ENCODE peak calls at places on chromosomes 6 and 20, in eight cellular contexts. W, X, J, A, Z, Q, U and F are unnamed samples.

GRCh38 chr6:55617272-55617671 is 38.3 kb upstream of the HMGCLL1 start:
- DNase-seq in J (no peak), X (peak), Q (no peak), W (no peak), Z (peak), U (no peak), A (peak), F (no peak)

GRCh38 chr20:14865169-14865568 is 527.8 kb upstream of the FLRT3 start:
- DNase-seq in Q (no peak), X (no peak), J (no peak), A (no peak), Z (no peak), W (no peak), U (no peak), F (no peak)

GRCh38 chr6:28139860-28140500 is 1.7 kb upstream of the ZKSCAN8 start:
- DNase-seq in A (no peak), X (no peak), W (no peak), Z (no peak), Q (no peak), U (no peak), J (no peak), F (no peak)

GRCh38 chr20:53959849-53960585 is 110.4 kb downstream of the BCAS1 start:
- DNase-seq in U (no peak), Z (peak), X (no peak), A (no peak), W (no peak), Q (no peak), J (no peak), F (no peak)

GRCh38 chr6:167906899-167907298 is 80.2 kb downstream of the AFDN start:
- DNase-seq in Z (no peak), A (no peak), X (peak), W (no peak), Q (no peak), J (no peak), U (peak), F (peak)

GRCh38 chr6:73180076-73180717 is 45.1 kb downstream of the KHDC1L start:
- DNase-seq in U (no peak), Z (no peak), J (no peak), A (no peak), W (no peak), X (no peak), Q (no peak), F (no peak)

GRCh38 chr6:38169826-38170526 is 350.4 kb downstream of the ZFAND3 start:
- DNase-seq in W (no peak), Q (no peak), X (no peak), J (no peak), Z (no peak), A (no peak), U (no peak), F (peak)

GRCh38 chr20:4730782-4731181 is 9.1 kb downstream of the PRND start:
- DNase-seq in J (no peak), Z (peak), Q (no peak), X (no peak), W (peak), U (no peak), A (no peak), F (no peak)

GRCh38 chr6:39574991-39575390 is 150.2 kb downstream of the KIF6 start:
- DNase-seq in W (no peak), Q (no peak), X (no peak), Z (no peak), U (no peak), A (no peak), J (no peak), F (no peak)

GRCh38 chr20:45037050-45037449 is 63.9 kb downstream of the KCNS1 start:
- DNase-seq in W (no peak), X (no peak), A (no peak), Q (no peak), U (peak), Z (no peak), J (no peak), F (no peak)

GRCh38 chr20:5191829-5192569 is 65.2 kb downstream of the CDS2 start:
- DNase-seq in Q (no peak), J (no peak), A (peak), X (peak), W (peak), Z (peak), U (peak), F (peak)

GRCh38 chr6:20210158-20210557 is 2.1 kb downstream of the MBOAT1 start:
- DNase-seq in W (no peak), X (no peak), Q (no peak), Z (no peak), A (no peak), J (no peak), U (no peak), F (no peak)

GRCh38 chr6:89944826-89945407 is 50.6 kb downstream of the GJA10 start:
- DNase-seq in Q (no peak), A (no peak), U (no peak), Z (peak), J (no peak), W (no peak), X (no peak), F (no peak)
- TF ChIP-seq CTCF in Q (peak), A (peak), U (no peak), Z (peak), J (no peak), W (peak), X (peak), F (peak)

DNA sequence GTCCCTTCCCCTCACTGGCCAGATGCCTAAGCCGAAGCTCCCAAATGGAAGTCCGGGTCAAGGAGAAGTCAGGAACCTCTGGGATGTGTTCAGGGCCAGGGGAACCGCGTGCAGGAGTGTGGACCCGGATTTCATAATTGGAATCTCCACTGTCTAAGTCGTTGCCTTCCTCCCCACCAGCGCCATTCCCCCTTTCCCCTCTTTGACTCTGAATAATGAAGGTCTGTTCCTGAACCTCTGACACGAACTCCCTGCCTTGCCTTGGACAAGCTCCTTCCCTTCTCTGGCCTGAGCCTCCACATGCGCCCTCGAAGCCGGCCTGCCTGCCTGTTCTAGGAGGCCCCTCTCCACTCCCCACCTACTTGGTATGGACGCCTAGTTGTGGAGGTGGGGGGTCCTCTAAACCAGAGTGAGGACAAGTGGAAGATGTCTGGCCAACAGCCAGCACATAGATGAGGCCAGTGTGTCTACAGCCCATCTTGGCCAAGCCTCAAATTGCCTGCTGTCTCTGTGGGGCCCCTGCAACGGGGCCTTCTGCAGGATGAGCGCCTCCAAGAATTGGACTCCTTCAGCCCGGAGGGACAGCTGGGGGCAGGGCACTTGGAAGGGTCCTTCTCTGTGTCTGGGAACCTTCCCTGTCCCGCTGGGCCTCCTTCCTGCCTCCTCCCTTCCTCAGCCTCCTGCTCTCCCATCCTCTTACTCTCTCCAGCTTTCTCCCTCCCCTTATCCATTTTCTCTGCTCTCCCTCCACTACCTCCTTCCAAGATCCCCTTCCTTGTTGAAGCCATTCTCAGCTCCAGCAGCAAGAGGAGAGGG is 1.5 kb downstream of the MDFI start:
- DNase-seq in Q (peak), X (no peak), W (no peak), Z (no peak), A (no peak), U (no peak), J (no peak), F (no peak)
- TF ChIP-seq POLR2AphosphoS5 in Q (no peak), X (no peak), W (no peak), Z (no peak), A (no peak), U (no peak), J (no peak), F (no peak)

DNA sequence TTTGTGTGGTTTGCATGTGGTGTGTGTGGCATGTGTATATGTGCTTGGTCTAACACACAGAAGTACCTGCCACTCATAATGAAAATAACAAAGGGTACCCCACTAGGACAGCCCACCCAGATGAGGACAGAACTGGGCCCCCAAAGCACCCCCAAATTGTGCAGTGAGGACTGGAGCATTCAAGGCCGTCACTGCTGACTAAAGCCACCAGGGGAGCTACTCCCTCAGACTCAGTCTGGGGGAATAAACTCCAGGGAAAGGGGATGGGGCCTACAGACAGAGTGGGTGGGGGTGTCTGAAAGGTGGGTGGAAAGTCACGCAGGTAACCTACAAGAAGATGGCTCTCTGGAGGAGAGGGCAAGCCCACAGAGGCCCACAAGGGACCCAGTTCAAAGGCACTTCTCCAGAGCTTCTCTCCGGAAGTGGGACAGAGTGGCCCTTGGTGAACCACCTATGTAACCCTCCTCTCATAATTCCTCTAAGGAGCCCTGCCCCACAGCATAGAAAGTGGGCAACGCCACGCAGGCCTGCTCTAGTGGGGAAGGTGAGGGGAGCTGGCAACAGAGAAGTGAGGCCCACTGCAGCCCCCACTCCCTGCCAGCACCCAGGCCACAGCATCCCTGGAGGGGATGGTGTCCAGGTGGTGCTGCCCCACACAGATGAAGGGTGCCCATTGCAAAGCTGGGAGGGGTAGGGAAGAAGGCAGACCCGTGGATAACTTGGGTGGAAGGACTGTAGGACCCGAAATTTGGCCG is 122.8 kb upstream of the MAFB start:
- DNase-seq in U (no peak), A (no peak), J (no peak), W (no peak), X (peak), Z (no peak), Q (no peak), F (no peak)
- TF ChIP-seq CTCF in U (no peak), A (no peak), J (no peak), W (no peak), X (peak), Z (no peak), Q (no peak), F (no peak)

GRCh38 chr20:44017905-44018683 is 103.4 kb downstream of the TOX2 start:
- DNase-seq in W (no peak), X (peak), U (peak), Z (no peak), Q (no peak), J (no peak), A (peak), F (peak)
- TF ChIP-seq POLR2AphosphoS5 in W (no peak), X (peak), U (no peak), Z (no peak), Q (no peak), J (peak), A (peak), F (peak)

GRCh38 chr6:148758492-148758891 is 11.7 kb downstream of the UST start:
- DNase-seq in X (no peak), Q (peak), J (no peak), Z (no peak), A (no peak), W (peak), U (no peak), F (peak)

GRCh38 chr6:148761532-148761951 is 14.7 kb downstream of the UST start:
- DNase-seq in U (no peak), W (no peak), J (no peak), Q (peak), Z (no peak), X (no peak), A (no peak), F (peak)

GRCh38 chr6:148757944-148758343 is 11.1 kb downstream of the UST start:
- DNase-seq in A (no peak), X (no peak), Q (no peak), U (no peak), Z (no peak), W (no peak), J (no peak), F (no peak)

GRCh38 chr6:148760143-148760505 is 13.3 kb downstream of the UST start:
- DNase-seq in Z (no peak), A (no peak), U (no peak), Q (no peak), X (no peak), J (no peak), W (no peak), F (no peak)

GRCh38 chr6:148760568-148761531 is 14.0 kb downstream of the UST start:
- DNase-seq in Q (peak), W (no peak), U (peak), X (no peak), A (no peak), Z (no peak), J (no peak), F (peak)
- TF ChIP-seq CTCF in Q (no peak), W (no peak), U (no peak), X (no peak), A (no peak), Z (no peak), J (no peak), F (no peak)

GRCh38 chr20:63698739-63699465 is 2.5 kb downstream of the TNFRSF6B start:
- DNase-seq in Q (peak), Z (no peak), X (peak), A (peak), U (no peak), W (no peak), J (no peak), F (peak)

GRCh38 chr20:63700199-63701050 is 4.0 kb downstream of the TNFRSF6B start:
- DNase-seq in A (no peak), W (no peak), U (no peak), X (peak), Q (peak), J (no peak), Z (no peak), F (no peak)

GRCh38 chr20:63701051-63701328 is 4.5 kb downstream of the TNFRSF6B start:
- DNase-seq in X (no peak), U (no peak), J (no peak), Q (peak), A (no peak), Z (no peak), W (no peak), F (no peak)

GRCh38 chr20:63697868-63698545 is 1.6 kb downstream of the TNFRSF6B start:
- DNase-seq in Z (no peak), Q (peak), X (peak), U (no peak), A (no peak), J (no peak), W (no peak), F (peak)

DNA sequence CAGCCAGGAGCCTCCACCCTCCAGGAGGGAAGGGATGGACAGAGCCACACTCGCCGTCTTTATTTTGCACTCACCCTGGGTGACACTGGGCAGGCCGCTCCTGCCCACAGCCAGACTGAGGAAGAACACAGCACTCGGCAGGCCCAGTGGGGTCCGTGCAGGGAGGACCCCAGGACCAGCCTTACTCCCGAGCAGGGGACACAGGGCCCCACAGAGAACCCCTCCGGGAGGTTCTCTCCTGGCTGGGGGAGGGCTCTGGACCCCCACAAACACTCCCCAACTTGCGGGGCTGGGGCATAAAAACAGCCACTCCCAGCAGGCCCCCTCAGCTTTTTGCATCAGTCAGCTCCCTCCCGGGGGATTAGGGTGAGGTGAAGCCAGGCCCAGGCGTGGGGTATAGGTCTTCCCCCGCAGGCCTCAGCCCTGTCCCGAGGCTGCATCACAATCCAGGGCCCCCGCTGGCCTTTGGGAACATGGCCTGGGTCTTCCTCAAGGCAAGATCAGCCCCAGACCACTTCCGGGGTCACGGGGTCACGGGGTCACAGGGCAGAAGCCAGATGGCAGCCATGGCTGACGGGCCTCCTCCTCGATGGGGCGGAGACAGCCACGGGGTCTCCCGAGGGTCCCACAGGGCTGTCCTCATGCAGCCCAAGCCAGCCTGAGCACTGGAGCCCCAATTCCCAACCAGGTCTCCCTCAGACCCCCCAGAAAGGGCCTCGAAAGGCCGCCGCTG is 3.2 kb downstream of the TNFRSF6B start:
- DNase-seq in Z (no peak), A (no peak), X (peak), Q (peak), W (no peak), U (no peak), J (no peak), F (no peak)
- TF ChIP-seq POLR2AphosphoS5 in Z (peak), A (peak), X (peak), Q (peak), W (no peak), U (no peak), J (no peak), F (no peak)

DNA sequence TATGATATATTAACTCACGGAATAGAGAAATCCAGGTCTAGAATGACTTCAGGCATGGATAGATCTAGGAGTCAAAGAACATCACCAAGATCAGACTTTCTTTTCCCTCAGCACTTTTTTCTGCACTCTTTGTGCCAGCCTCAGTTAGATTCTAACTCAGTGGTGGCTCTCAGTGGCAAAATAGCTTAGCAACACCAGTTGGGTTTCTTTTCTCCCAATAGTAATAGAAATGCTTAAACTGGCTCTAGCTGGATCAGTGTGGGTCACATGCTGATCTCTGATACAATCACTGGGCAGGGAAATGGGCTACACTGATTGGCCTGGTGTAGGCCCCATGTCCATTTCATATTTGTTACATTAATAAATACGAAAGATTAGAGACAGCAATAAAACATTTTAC is 44.2 kb upstream of the ARFGEF2 start:
- DNase-seq in U (no peak), Q (no peak), W (no peak), J (no peak), X (no peak), Z (no peak), A (no peak), F (no peak)
- TF ChIP-seq CTCF in U (no peak), Q (peak), W (no peak), J (no peak), X (no peak), Z (no peak), A (no peak), F (peak)

DNA sequence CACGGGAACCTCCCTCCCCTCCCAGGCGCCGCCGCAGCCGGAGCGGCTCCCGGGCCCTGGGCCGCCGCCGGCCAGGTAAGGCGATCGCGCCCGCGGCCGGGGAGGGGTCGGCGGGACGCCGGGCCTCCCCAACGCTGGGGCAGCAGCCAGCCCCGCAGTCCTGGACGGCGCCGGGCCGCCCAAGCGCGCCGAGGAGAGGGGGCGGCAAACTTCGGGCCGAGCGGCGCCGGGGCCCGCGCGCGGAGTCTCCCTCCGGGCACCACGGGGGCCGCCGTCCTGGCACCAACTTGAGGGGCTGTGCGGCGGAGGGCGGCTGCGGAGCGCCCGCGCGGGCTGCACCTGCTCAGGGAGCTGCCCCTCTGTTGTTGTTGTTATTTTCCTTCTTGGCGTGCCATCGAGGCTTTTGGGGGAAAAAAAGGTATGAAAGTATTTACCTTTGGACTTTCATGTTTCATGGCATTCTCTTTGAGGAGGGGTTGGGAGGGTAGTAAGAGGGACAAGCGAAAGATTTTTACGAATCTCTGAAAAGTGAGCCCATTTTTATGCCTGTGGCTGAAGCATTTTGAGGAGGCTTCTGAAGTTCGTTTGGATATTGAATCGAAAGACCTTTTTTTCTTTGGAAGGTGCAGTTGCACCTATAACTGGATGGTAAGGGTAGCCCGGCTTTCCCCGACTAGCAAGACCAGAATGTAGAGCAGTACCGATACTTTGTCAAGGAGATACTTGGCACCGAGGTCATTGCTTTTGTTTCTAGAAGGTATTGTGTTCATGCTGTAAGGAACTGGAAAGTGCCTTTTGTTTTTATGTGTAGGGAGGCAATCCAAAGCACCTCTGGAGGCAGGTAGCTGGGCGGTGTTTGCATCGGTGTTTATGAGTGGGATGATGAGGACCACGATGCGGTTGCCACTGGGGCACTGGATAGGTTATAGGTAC is at the start of gene RNF182:
- DNase-seq in Z (no peak), W (no peak), Q (peak), J (no peak), U (no peak), A (no peak), X (peak), F (peak)
- TF ChIP-seq POLR2AphosphoS5 in Z (no peak), W (no peak), Q (no peak), J (no peak), U (no peak), A (no peak), X (no peak), F (no peak)